ENCODE peak calls at places on chromosomes 7 and 10, in seven cellular contexts. K is Kasumi-1; C is EH; O is RPMI7951; F is mesenteric fat pad; M is effector memory CD4-positive, alpha-beta T cell; Y is amniotic stem cell. G is an unnamed sample.
A peak's percentile ranks its signal among the peaks of the same experiment; 100 is the strongest.

GRCh38 chr7:17902599-17902998 is 37.7 kb downstream of the SNX13 start:
- DNase-seq in K (no peak), C (no peak), O (no peak), F (no peak), M (no peak), Y (no peak), G (no peak)

GRCh38 chr7:78514653-78515052 is 716.1 kb downstream of the PHTF2 start:
- DNase-seq in K (no peak), C (no peak), O (no peak), F (no peak), M (no peak), Y (no peak), G (no peak)

GRCh38 chr7:42964849-42965805 is 33.0 kb downstream of the MRPL32 start:
- DNase-seq in K (no peak), C (no peak), O (no peak), F (no peak), M (no peak), Y (no peak), G (no peak)

GRCh38 chr10:121596668-121597503 is 1.4 kb downstream of the FGFR2 start:
- DNase-seq in K (no peak), C (peak; percentile 26), O (no peak), F (no peak), M (no peak), Y (no peak), G (peak; percentile 35)

GRCh38 chr7:83457022-83457892 is 191.7 kb downstream of the SEMA3E start:
- DNase-seq in K (no peak), C (no peak), O (no peak), F (no peak), M (no peak), Y (no peak), G (no peak)

GRCh38 chr7:55476852-55477780 is 95.2 kb downstream of the VOPP1 start:
- DNase-seq in K (no peak), C (no peak), O (no peak), F (no peak), M (no peak), Y (no peak), G (peak; percentile 24)

GRCh38 chr7:85068796-85069195 is 118.1 kb downstream of the SEMA3D start:
- DNase-seq in K (no peak), C (peak; percentile 67), O (peak; percentile 11), F (no peak), M (no peak), Y (no peak), G (peak; percentile 51)

GRCh38 chr7:45575501-45576248 is 1.5 kb downstream of the ADCY1 start:
- DNase-seq in K (no peak), C (no peak), O (no peak), F (peak; percentile 65), M (no peak), Y (no peak), G (no peak)

GRCh38 chr7:112869111-112869774 is 79.0 kb upstream of the TMEM168 start:
- DNase-seq in K (peak; percentile 33), C (peak; percentile 56), O (peak; percentile 56), F (no peak), M (peak; percentile 34), Y (no peak), G (peak; percentile 74)

GRCh38 chr7:142030294-142030693 is 34.6 kb downstream of the MGAM start:
- DNase-seq in K (peak; percentile 32), C (no peak), O (peak; percentile 29), F (no peak), M (no peak), Y (no peak), G (no peak)

GRCh38 chr10:14971867-14972448 is 12.8 kb downstream of the MEIG1 start:
- DNase-seq in K (peak; percentile 50), C (peak; percentile 33), O (peak; percentile 21), F (no peak), M (no peak), Y (no peak), G (peak; percentile 37)

GRCh38 chr10:100535338-100535714 is 417 bp upstream of the HIF1AN start:
- DNase-seq in K (no peak), C (no peak), O (no peak), F (no peak), M (no peak), Y (no peak), G (no peak)

GRCh38 chr10:76717141-76717540 is 920.5 kb downstream of the KCNMA1 start:
- DNase-seq in K (no peak), C (peak; percentile 68), O (peak; percentile 35), F (no peak), M (no peak), Y (peak; percentile 15), G (peak; percentile 7)

GRCh38 chr10:112811741-112812551 is 138.1 kb upstream of the TCF7L2 start:
- DNase-seq in K (no peak), C (peak; percentile 98), O (peak; percentile 96), F (no peak), M (no peak), Y (peak; percentile 89), G (peak; percentile 79)

GRCh38 chr7:145036592-145037386 is 200.9 kb upstream of the TPK1 start:
- DNase-seq in K (peak; percentile 45), C (peak; percentile 6), O (peak; percentile 19), F (no peak), M (peak; percentile 1), Y (no peak), G (peak; percentile 35)

GRCh38 chr7:20647908-20648776 is 32.7 kb downstream of the ABCB5 start:
- DNase-seq in K (peak; percentile 15), C (no peak), O (peak; percentile 23), F (no peak), M (no peak), Y (no peak), G (peak; percentile 75)

GRCh38 chr7:157539521-157539920 is 202.7 kb downstream of the DNAJB6 start:
- DNase-seq in K (no peak), C (no peak), O (no peak), F (no peak), M (no peak), Y (no peak), G (no peak)

GRCh38 chr7:142300689-142301088 is 42.8 kb upstream of the PRSS58 start:
- DNase-seq in K (peak; percentile 58), C (no peak), O (no peak), F (no peak), M (peak; percentile 27), Y (no peak), G (peak; percentile 46)

GRCh38 chr7:11625669-11626068 is 206.3 kb downstream of the THSD7A start:
- DNase-seq in K (no peak), C (no peak), O (no peak), F (no peak), M (no peak), Y (no peak), G (no peak)

GRCh38 chr10:115384665-115385064 is 291.5 kb downstream of the ATRNL1 start:
- DNase-seq in K (no peak), C (no peak), O (no peak), F (no peak), M (no peak), Y (no peak), G (no peak)

GRCh38 chr7:44615149-44615611 is 8.8 kb downstream of the OGDH start:
- DNase-seq in K (peak; percentile 83), C (peak; percentile 27), O (no peak), F (no peak), M (peak; percentile 23), Y (no peak), G (peak; percentile 80)

GRCh38 chr10:20932606-20933005 is 35.5 kb upstream of the NEBL start:
- DNase-seq in K (no peak), C (no peak), O (no peak), F (no peak), M (no peak), Y (no peak), G (no peak)

GRCh38 chr10:59741048-59741447 is 12.2 kb downstream of the MRLN start:
- DNase-seq in K (no peak), C (no peak), O (no peak), F (no peak), M (no peak), Y (no peak), G (no peak)

GRCh38 chr7:31526882-31527281 is 13.0 kb downstream of the ITPRID1 start:
- DNase-seq in K (no peak), C (no peak), O (no peak), F (no peak), M (no peak), Y (no peak), G (no peak)

GRCh38 chr10:456486-456885 is 233.0 kb downstream of the DIP2C start:
- DNase-seq in K (no peak), C (no peak), O (no peak), F (no peak), M (no peak), Y (no peak), G (no peak)

GRCh38 chr7:127903913-127904705 is 127.1 kb downstream of the LRRC4 start:
- DNase-seq in K (no peak), C (no peak), O (no peak), F (no peak), M (no peak), Y (no peak), G (no peak)

GRCh38 chr7:142938611-142939010 is 673 bp upstream of the LLCFC1 start:
- DNase-seq in K (no peak), C (no peak), O (no peak), F (no peak), M (no peak), Y (no peak), G (no peak)

GRCh38 chr10:25125151-25125550 is 49.6 kb upstream of the GPR158 start:
- DNase-seq in K (no peak), C (no peak), O (no peak), F (no peak), M (no peak), Y (no peak), G (no peak)